ENCODE peak calls at places on chromosomes 13 and 19, in six cellular contexts. One of them, this sample, is unnamed.

GRCh38 chr13:33999830-34000605 is 182.1 kb downstream of the RFC3 start:
- DNase-seq in psoas muscle: no peak
- DNase-seq in AG09319: no peak
- DNase-seq in B cell: no peak
- DNase-seq in CD4-positive, alpha-beta T cell: no peak
- DNase-seq in breast epithelium: no peak
- DNase-seq in this sample: no peak

GRCh38 chr13:58399263-58399662 is 767.7 kb downstream of the PCDH17 start:
- DNase-seq in AG09319: no peak
- DNase-seq in B cell: no peak
- DNase-seq in CD4-positive, alpha-beta T cell: no peak
- DNase-seq in breast epithelium: no peak
- DNase-seq in psoas muscle: no peak
- DNase-seq in this sample: no peak

GRCh38 chr13:59332966-59333365 is 830.8 kb downstream of the DIAPH3 start:
- DNase-seq in AG09319: no peak
- DNase-seq in CD4-positive, alpha-beta T cell: no peak
- DNase-seq in psoas muscle: no peak
- DNase-seq in B cell: no peak
- DNase-seq in breast epithelium: no peak
- DNase-seq in this sample: no peak

GRCh38 chr19:47779524-47780214 is 1.2 kb downstream of the SELENOW start:
- DNase-seq in CD4-positive, alpha-beta T cell: no peak
- DNase-seq in breast epithelium: peak
- DNase-seq in psoas muscle: peak
- DNase-seq in AG09319: no peak
- DNase-seq in B cell: no peak
- DNase-seq in this sample: no peak

GRCh38 chr13:46571189-46571901 is 18.4 kb downstream of the LRCH1 start:
- DNase-seq in CD4-positive, alpha-beta T cell: no peak
- DNase-seq in breast epithelium: no peak
- DNase-seq in AG09319: no peak
- DNase-seq in B cell: no peak
- DNase-seq in psoas muscle: no peak
- DNase-seq in this sample: no peak

GRCh38 chr13:33869005-33869404 is 51.1 kb downstream of the RFC3 start:
- DNase-seq in breast epithelium: no peak
- DNase-seq in CD4-positive, alpha-beta T cell: no peak
- DNase-seq in B cell: no peak
- DNase-seq in psoas muscle: no peak
- DNase-seq in AG09319: no peak
- DNase-seq in this sample: no peak

GRCh38 chr19:9667898-9668297 is 7.0 kb downstream of the ZNF562 start:
- DNase-seq in AG09319: no peak
- DNase-seq in CD4-positive, alpha-beta T cell: no peak
- DNase-seq in breast epithelium: no peak
- DNase-seq in psoas muscle: no peak
- DNase-seq in B cell: no peak
- DNase-seq in this sample: no peak

GRCh38 chr19:40831502-40832430 is 18.5 kb downstream of the CYP2A6 start:
- DNase-seq in AG09319: peak
- DNase-seq in psoas muscle: no peak
- DNase-seq in CD4-positive, alpha-beta T cell: no peak
- DNase-seq in breast epithelium: no peak
- DNase-seq in B cell: no peak
- DNase-seq in this sample: no peak

GRCh38 chr19:47190167-47190727 is 40.8 kb downstream of the BBC3 start:
- DNase-seq in CD4-positive, alpha-beta T cell: peak
- DNase-seq in psoas muscle: peak
- DNase-seq in AG09319: peak
- DNase-seq in B cell: no peak
- DNase-seq in breast epithelium: peak
- DNase-seq in this sample: no peak

GRCh38 chr13:110713981-110714797 is 689 bp downstream of the ING1 start:
- DNase-seq in breast epithelium: peak
- DNase-seq in B cell: peak
- DNase-seq in CD4-positive, alpha-beta T cell: peak
- DNase-seq in AG09319: no peak
- DNase-seq in psoas muscle: peak
- DNase-seq in this sample: peak

GRCh38 chr19:40239415-40240226 is 13.1 kb upstream of the CCNP start:
- DNase-seq in B cell: no peak
- DNase-seq in AG09319: no peak
- DNase-seq in psoas muscle: no peak
- DNase-seq in CD4-positive, alpha-beta T cell: no peak
- DNase-seq in breast epithelium: no peak
- DNase-seq in this sample: no peak

GRCh38 chr13:34730966-34731365 is 211.1 kb upstream of the NBEA start:
- DNase-seq in B cell: no peak
- DNase-seq in AG09319: no peak
- DNase-seq in psoas muscle: no peak
- DNase-seq in breast epithelium: no peak
- DNase-seq in CD4-positive, alpha-beta T cell: no peak
- DNase-seq in this sample: no peak

GRCh38 chr19:45091031-45091918 is 1.7 kb upstream of the PPP1R37 start:
- DNase-seq in breast epithelium: peak
- DNase-seq in psoas muscle: peak
- DNase-seq in AG09319: peak
- DNase-seq in CD4-positive, alpha-beta T cell: peak
- DNase-seq in B cell: peak
- DNase-seq in this sample: peak

GRCh38 chr13:27976362-27977177 is 7.5 kb upstream of the CDX2 start:
- DNase-seq in AG09319: no peak
- DNase-seq in breast epithelium: no peak
- DNase-seq in B cell: no peak
- DNase-seq in CD4-positive, alpha-beta T cell: no peak
- DNase-seq in psoas muscle: no peak
- DNase-seq in this sample: no peak

GRCh38 chr19:47227347-47228167 is 3.4 kb downstream of the BBC3 start:
- DNase-seq in CD4-positive, alpha-beta T cell: no peak
- DNase-seq in AG09319: peak
- DNase-seq in B cell: peak
- DNase-seq in psoas muscle: peak
- DNase-seq in breast epithelium: peak
- DNase-seq in this sample: peak

GRCh38 chr13:70098669-70099068 is 9.0 kb upstream of the ATXN8OS start:
- DNase-seq in psoas muscle: no peak
- DNase-seq in breast epithelium: no peak
- DNase-seq in CD4-positive, alpha-beta T cell: no peak
- DNase-seq in B cell: no peak
- DNase-seq in AG09319: no peak
- DNase-seq in this sample: no peak

GRCh38 chr13:73300718-73301425 is 242.1 kb downstream of the KLF5 start:
- DNase-seq in B cell: no peak
- DNase-seq in AG09319: no peak
- DNase-seq in breast epithelium: no peak
- DNase-seq in CD4-positive, alpha-beta T cell: no peak
- DNase-seq in psoas muscle: no peak
- DNase-seq in this sample: no peak

GRCh38 chr13:39317284-39317683 is 279.0 kb downstream of the NHLRC3 start:
- DNase-seq in B cell: no peak
- DNase-seq in AG09319: no peak
- DNase-seq in psoas muscle: peak
- DNase-seq in CD4-positive, alpha-beta T cell: no peak
- DNase-seq in breast epithelium: no peak
- DNase-seq in this sample: no peak

GRCh38 chr13:61880576-61881283 is 465.1 kb upstream of the PCDH20 start:
- DNase-seq in B cell: peak
- DNase-seq in AG09319: no peak
- DNase-seq in CD4-positive, alpha-beta T cell: no peak
- DNase-seq in psoas muscle: no peak
- DNase-seq in breast epithelium: no peak
- DNase-seq in this sample: no peak

GRCh38 chr19:3604987-3605343 is 1.7 kb downstream of the TBXA2R start:
- DNase-seq in B cell: peak
- DNase-seq in CD4-positive, alpha-beta T cell: peak
- DNase-seq in breast epithelium: no peak
- DNase-seq in AG09319: no peak
- DNase-seq in psoas muscle: no peak
- DNase-seq in this sample: no peak

GRCh38 chr19:57583521-57584416 is at the start of gene ZIK1:
- DNase-seq in psoas muscle: peak
- DNase-seq in breast epithelium: peak
- DNase-seq in B cell: peak
- DNase-seq in AG09319: peak
- DNase-seq in CD4-positive, alpha-beta T cell: peak
- DNase-seq in this sample: peak
- TF ChIP-seq CTCF in psoas muscle: no peak
- TF ChIP-seq CTCF in breast epithelium: no peak
- TF ChIP-seq CTCF in B cell: no peak
- TF ChIP-seq CTCF in AG09319: no peak
- TF ChIP-seq CTCF in CD4-positive, alpha-beta T cell: no peak
- TF ChIP-seq CTCF in this sample: no peak

GRCh38 chr13:35990196-35990595 is 141.0 kb downstream of the DCLK1 start:
- DNase-seq in B cell: no peak
- DNase-seq in psoas muscle: no peak
- DNase-seq in breast epithelium: no peak
- DNase-seq in CD4-positive, alpha-beta T cell: no peak
- DNase-seq in AG09319: no peak
- DNase-seq in this sample: no peak
- TF ChIP-seq CTCF in B cell: no peak
- TF ChIP-seq CTCF in psoas muscle: no peak
- TF ChIP-seq CTCF in breast epithelium: no peak
- TF ChIP-seq CTCF in CD4-positive, alpha-beta T cell: no peak
- TF ChIP-seq CTCF in AG09319: no peak
- TF ChIP-seq CTCF in this sample: no peak

DNA sequence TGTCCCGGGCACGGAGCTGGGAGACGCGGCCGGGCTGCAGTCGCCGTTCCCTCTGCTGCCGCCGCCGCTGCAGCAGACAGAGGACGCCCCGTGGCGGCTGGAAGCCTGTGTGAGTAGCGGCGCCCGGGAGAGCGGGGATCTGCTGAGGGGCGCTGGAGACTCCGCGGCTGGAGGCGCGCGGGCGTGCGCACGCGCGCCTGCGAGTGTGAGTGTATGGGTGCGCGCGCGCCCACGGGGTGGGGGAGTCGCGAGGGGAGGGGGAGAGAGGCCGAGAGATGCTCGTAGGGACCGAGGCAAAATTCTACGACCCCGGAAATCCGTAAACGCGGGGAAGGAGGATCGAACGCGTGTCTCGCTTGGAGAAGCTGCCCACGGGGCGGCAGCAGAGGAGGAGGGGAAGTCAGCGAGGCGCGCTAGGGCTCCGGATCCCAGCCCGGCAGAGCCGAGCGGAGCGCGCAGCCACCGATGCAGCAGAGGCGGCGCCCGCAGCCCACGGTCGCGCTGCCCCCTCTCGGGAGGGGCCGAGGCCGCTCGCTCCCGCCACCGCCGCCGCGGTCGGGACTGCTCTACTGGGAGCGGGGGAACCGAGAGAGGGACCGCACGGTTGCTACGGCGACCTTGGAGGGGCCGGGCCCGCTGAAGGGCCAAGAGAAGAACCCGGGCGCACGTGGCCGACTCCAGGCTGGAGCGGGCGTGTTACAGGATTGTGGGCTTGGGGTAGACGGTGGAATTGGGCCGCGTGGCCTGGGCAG is at the start of gene ENOX1:
- DNase-seq in AG09319: no peak
- DNase-seq in B cell: peak
- DNase-seq in psoas muscle: peak
- DNase-seq in breast epithelium: no peak
- DNase-seq in CD4-positive, alpha-beta T cell: no peak
- DNase-seq in this sample: peak
- TF ChIP-seq CTCF in AG09319: no peak
- TF ChIP-seq CTCF in B cell: no peak
- TF ChIP-seq CTCF in psoas muscle: peak
- TF ChIP-seq CTCF in breast epithelium: no peak
- TF ChIP-seq CTCF in CD4-positive, alpha-beta T cell: no peak
- TF ChIP-seq CTCF in this sample: peak

GRCh38 chr13:63954683-63955082 is 2539.0 kb upstream of the PCDH20 start:
- DNase-seq in breast epithelium: no peak
- DNase-seq in psoas muscle: no peak
- DNase-seq in B cell: no peak
- DNase-seq in AG09319: no peak
- DNase-seq in CD4-positive, alpha-beta T cell: no peak
- DNase-seq in this sample: no peak
- TF ChIP-seq CTCF in breast epithelium: no peak
- TF ChIP-seq CTCF in psoas muscle: no peak
- TF ChIP-seq CTCF in B cell: no peak
- TF ChIP-seq CTCF in AG09319: no peak
- TF ChIP-seq CTCF in CD4-positive, alpha-beta T cell: no peak
- TF ChIP-seq CTCF in this sample: no peak

GRCh38 chr13:49216334-49216733 is 3.8 kb upstream of the MLNR start:
- DNase-seq in B cell: no peak
- DNase-seq in AG09319: no peak
- DNase-seq in psoas muscle: no peak
- DNase-seq in breast epithelium: no peak
- DNase-seq in CD4-positive, alpha-beta T cell: no peak
- DNase-seq in this sample: no peak

GRCh38 chr13:49213997-49214916 is 5.9 kb upstream of the MLNR start:
- DNase-seq in B cell: no peak
- DNase-seq in psoas muscle: no peak
- DNase-seq in CD4-positive, alpha-beta T cell: no peak
- DNase-seq in breast epithelium: no peak
- DNase-seq in AG09319: no peak
- DNase-seq in this sample: no peak

GRCh38 chr13:49213539-49213938 is 6.6 kb upstream of the MLNR start:
- DNase-seq in breast epithelium: no peak
- DNase-seq in AG09319: no peak
- DNase-seq in psoas muscle: no peak
- DNase-seq in B cell: peak
- DNase-seq in CD4-positive, alpha-beta T cell: no peak
- DNase-seq in this sample: no peak

GRCh38 chr13:49217962-49218492 is 2.1 kb upstream of the MLNR start:
- DNase-seq in breast epithelium: no peak
- DNase-seq in CD4-positive, alpha-beta T cell: no peak
- DNase-seq in AG09319: no peak
- DNase-seq in psoas muscle: no peak
- DNase-seq in B cell: no peak
- DNase-seq in this sample: no peak

GRCh38 chr13:49214917-49215376 is 5.2 kb upstream of the MLNR start:
- DNase-seq in B cell: peak
- DNase-seq in AG09319: no peak
- DNase-seq in CD4-positive, alpha-beta T cell: peak
- DNase-seq in breast epithelium: no peak
- DNase-seq in psoas muscle: peak
- DNase-seq in this sample: no peak
- TF ChIP-seq CTCF in B cell: peak
- TF ChIP-seq CTCF in AG09319: no peak
- TF ChIP-seq CTCF in CD4-positive, alpha-beta T cell: peak
- TF ChIP-seq CTCF in breast epithelium: no peak
- TF ChIP-seq CTCF in psoas muscle: no peak
- TF ChIP-seq CTCF in this sample: no peak

This sample was measured in glutamatergic neuron.